ENCODE peak calls at places on chromosomes 6 and 20, in seven cellular contexts. A is lower lobe of right lung, O is GM13977, R is cardiac muscle cell, G is NCI-H187, K is C1 segment of cervical spinal cord, F is PC-9. P is an unnamed sample.

GRCh38 chr20:46683939-46684750 is 5.1 kb downstream of the TP53RK start:
- DNase-seq in A (peak), F (peak), K (no peak), O (no peak), R (peak), G (no peak), P (no peak)

GRCh38 chr6:11033825-11034224 is 10.3 kb downstream of the ELOVL2 start:
- DNase-seq in K (no peak), R (no peak), O (no peak), F (peak), G (no peak), A (no peak), P (no peak)

GRCh38 chr20:24746351-24746685 is 202.8 kb upstream of the CST7 start:
- DNase-seq in R (no peak), O (no peak), K (no peak), A (peak), F (peak), G (no peak), P (peak)

GRCh38 chr20:63822276-63822696 is 8.8 kb downstream of the ZBTB46 start:
- DNase-seq in F (peak), A (peak), K (no peak), G (no peak), R (no peak), O (no peak), P (no peak)

GRCh38 chr20:62244644-62245108 is 6.4 kb downstream of the OSBPL2 start:
- DNase-seq in A (no peak), F (no peak), R (no peak), G (peak), K (no peak), O (no peak), P (no peak)

GRCh38 chr6:26155066-26155925 is 68.1 kb downstream of the HFE start:
- DNase-seq in O (peak), G (peak), R (peak), A (peak), F (no peak), K (no peak), P (peak)

GRCh38 chr20:3658708-3659491 is 4.3 kb downstream of the GFRA4 start:
- DNase-seq in G (no peak), F (no peak), K (no peak), R (no peak), O (peak), A (no peak), P (no peak)

GRCh38 chr20:1254307-1254706 is 11.8 kb upstream of the SNPH start:
- DNase-seq in F (no peak), R (no peak), G (no peak), K (no peak), A (no peak), O (no peak), P (no peak)

GRCh38 chr20:18188446-18188845 is 50.8 kb downstream of the KAT14 start:
- DNase-seq in O (no peak), K (no peak), G (no peak), A (no peak), R (no peak), F (no peak), P (no peak)

GRCh38 chr6:40256831-40257230 is 322.6 kb upstream of the MOCS1 start:
- DNase-seq in G (no peak), A (no peak), F (no peak), K (no peak), O (no peak), R (no peak), P (no peak)

GRCh38 chr6:139699335-139699734 is 324.9 kb upstream of the CITED2 start:
- DNase-seq in K (no peak), O (no peak), G (no peak), F (no peak), R (no peak), A (no peak), P (no peak)

GRCh38 chr6:89921691-89922090 is 27.4 kb downstream of the GJA10 start:
- DNase-seq in O (no peak), R (no peak), K (no peak), G (no peak), F (no peak), A (no peak), P (no peak)

GRCh38 chr6:128558021-128558420 is 37.6 kb upstream of the PTPRK start:
- DNase-seq in R (no peak), A (no peak), F (no peak), G (no peak), O (no peak), K (no peak), P (no peak)

GRCh38 chr6:22877946-22878705 is 308.8 kb downstream of the HDGFL1 start:
- DNase-seq in R (no peak), O (no peak), A (no peak), F (no peak), K (no peak), G (no peak), P (no peak)

GRCh38 chr6:119497988-119498727 is 148.6 kb upstream of the MAN1A1 start:
- DNase-seq in R (no peak), K (no peak), F (no peak), G (no peak), A (no peak), O (no peak), P (no peak)

GRCh38 chr6:13711726-13712484 is at the start of gene RANBP9:
- DNase-seq in K (peak), O (peak), R (peak), A (peak), F (peak), G (peak), P (peak)

GRCh38 chr6:26595669-26596269 is 984 bp upstream of the ABT1 start:
- DNase-seq in F (peak), R (peak), K (peak), O (peak), A (peak), G (peak), P (peak)

GRCh38 chr20:50607850-50608749 is 83.2 kb downstream of the RIPOR3 start:
- DNase-seq in K (no peak), G (no peak), F (no peak), O (no peak), R (no peak), A (no peak), P (no peak)

GRCh38 chr20:3103369-3104032 is 19.0 kb upstream of the AVP start:
- DNase-seq in R (no peak), O (no peak), K (no peak), F (peak), A (no peak), G (no peak), P (no peak)

GRCh38 chr20:32678948-32679347 is 5.2 kb upstream of the C20orf203 start:
- DNase-seq in O (no peak), G (no peak), A (no peak), F (no peak), K (no peak), R (no peak), P (no peak)

GRCh38 chr6:93017626-93018025 is 401.7 kb downstream of the EPHA7 start:
- DNase-seq in R (no peak), O (no peak), A (no peak), K (no peak), G (no peak), F (no peak), P (no peak)

GRCh38 chr6:90538651-90539050 is 48.2 kb downstream of the MAP3K7 start:
- DNase-seq in F (no peak), A (no peak), K (no peak), G (no peak), O (no peak), R (peak), P (no peak)

GRCh38 chr6:134584809-134585528 is 267.1 kb upstream of the SGK1 start:
- DNase-seq in O (no peak), R (no peak), F (no peak), K (no peak), G (no peak), A (no peak), P (no peak)

GRCh38 chr6:112563368-112563767 is 216.2 kb downstream of the RFPL4B start:
- DNase-seq in G (no peak), R (peak), F (no peak), O (no peak), K (no peak), A (no peak), P (no peak)

GRCh38 chr20:32482251-32483220 is 102.6 kb downstream of the NOL4L start:
- DNase-seq in K (no peak), G (no peak), R (peak), A (peak), O (peak), F (no peak), P (peak)

GRCh38 chr20:34629342-34629741 is 47.5 kb downstream of the PIGU start:
- DNase-seq in R (no peak), O (no peak), F (no peak), A (no peak), K (no peak), G (no peak), P (no peak)

GRCh38 chr6:13457577-13457976 is 29.8 kb downstream of the GFOD1 start:
- DNase-seq in K (no peak), A (no peak), G (no peak), F (no peak), O (no peak), R (no peak), P (no peak)

GRCh38 chr20:22807646-22808045 is 223.3 kb upstream of the FOXA2 start:
- DNase-seq in F (no peak), K (no peak), R (no peak), G (no peak), O (no peak), A (no peak), P (no peak)